ENCODE peak calls at places on chromosome 4, in four cellular contexts. One of them, this sample, is unnamed.
A peak's percentile ranks its signal among the peaks of the same experiment; 100 is the strongest.

GRCh38 chr4:114600672-114601071 is 2.1 kb downstream of the UGT8 start:
- DNase-seq in GM10248: no peak
- DNase-seq in body of pancreas: no peak
- DNase-seq in glutamatergic neuron: no peak
- DNase-seq in this sample: no peak

GRCh38 chr4:25865586-25865985 is 2.8 kb upstream of the SEL1L3 start:
- DNase-seq in GM10248: no peak
- DNase-seq in body of pancreas: peak; percentile 53
- DNase-seq in glutamatergic neuron: no peak
- DNase-seq in this sample: no peak

GRCh38 chr4:123547167-123547817 is 150.7 kb downstream of the SPRY1 start:
- DNase-seq in GM10248: no peak
- DNase-seq in body of pancreas: peak; percentile 92
- DNase-seq in glutamatergic neuron: peak; percentile 22
- DNase-seq in this sample: no peak

GRCh38 chr4:104066533-104066932 is 346.7 kb upstream of the TACR3 start:
- DNase-seq in GM10248: no peak
- DNase-seq in body of pancreas: no peak
- DNase-seq in glutamatergic neuron: no peak
- DNase-seq in this sample: no peak

GRCh38 chr4:55312491-55313101 is 33.4 kb upstream of the SRD5A3 start:
- DNase-seq in GM10248: no peak
- DNase-seq in body of pancreas: peak; percentile 59
- DNase-seq in glutamatergic neuron: no peak
- DNase-seq in this sample: no peak

GRCh38 chr4:120733054-120733453 is 189.5 kb downstream of the PRDM5 start:
- DNase-seq in GM10248: no peak
- DNase-seq in body of pancreas: no peak
- DNase-seq in glutamatergic neuron: no peak
- DNase-seq in this sample: no peak

GRCh38 chr4:13143234-13143633 is 340.9 kb downstream of the RAB28 start:
- DNase-seq in GM10248: no peak
- DNase-seq in body of pancreas: no peak
- DNase-seq in glutamatergic neuron: no peak
- DNase-seq in this sample: no peak

GRCh38 chr4:154329268-154329858 is 162.2 kb downstream of the DCHS2 start:
- DNase-seq in GM10248: peak; percentile 14
- DNase-seq in body of pancreas: no peak
- DNase-seq in glutamatergic neuron: no peak
- DNase-seq in this sample: peak; percentile 20

GRCh38 chr4:129929052-129929451 is 833.1 kb downstream of the C4orf33 start:
- DNase-seq in GM10248: no peak
- DNase-seq in body of pancreas: no peak
- DNase-seq in glutamatergic neuron: no peak
- DNase-seq in this sample: no peak

GRCh38 chr4:89829470-89830138 is 7.4 kb downstream of the SNCA start:
- DNase-seq in GM10248: peak; percentile 40
- DNase-seq in body of pancreas: no peak
- DNase-seq in glutamatergic neuron: no peak
- DNase-seq in this sample: peak; percentile 32

GRCh38 chr4:185774815-185775684 is 36.9 kb downstream of the SORBS2 start:
- DNase-seq in GM10248: no peak
- DNase-seq in body of pancreas: peak; percentile 70
- DNase-seq in glutamatergic neuron: no peak
- DNase-seq in this sample: no peak

GRCh38 chr4:2837904-2838496 is 5.6 kb upstream of the ADD1 start:
- DNase-seq in GM10248: no peak
- DNase-seq in body of pancreas: no peak
- DNase-seq in glutamatergic neuron: no peak
- DNase-seq in this sample: no peak

GRCh38 chr4:11483076-11483475 is 54.4 kb upstream of the HS3ST1 start:
- DNase-seq in GM10248: no peak
- DNase-seq in body of pancreas: no peak
- DNase-seq in glutamatergic neuron: no peak
- DNase-seq in this sample: no peak

GRCh38 chr4:4394644-4395043 is 7.7 kb downstream of the NSG1 start:
- DNase-seq in GM10248: no peak
- DNase-seq in body of pancreas: no peak
- DNase-seq in glutamatergic neuron: no peak
- DNase-seq in this sample: no peak

GRCh38 chr4:76867880-76868655 is 29.9 kb downstream of the SOWAHB start:
- DNase-seq in GM10248: no peak
- DNase-seq in body of pancreas: no peak
- DNase-seq in glutamatergic neuron: no peak
- DNase-seq in this sample: no peak

GRCh38 chr4:168421671-168422070 is 58.6 kb downstream of the DDX60L start:
- DNase-seq in GM10248: no peak
- DNase-seq in body of pancreas: no peak
- DNase-seq in glutamatergic neuron: no peak
- DNase-seq in this sample: no peak

GRCh38 chr4:185381794-185382193 is 13.9 kb downstream of the LRP2BP start:
- DNase-seq in GM10248: no peak
- DNase-seq in body of pancreas: no peak
- DNase-seq in glutamatergic neuron: no peak
- DNase-seq in this sample: no peak

GRCh38 chr4:14111730-14112171 is 484.2 kb upstream of the BOD1L1 start:
- DNase-seq in GM10248: no peak
- DNase-seq in body of pancreas: no peak
- DNase-seq in glutamatergic neuron: no peak
- DNase-seq in this sample: no peak

GRCh38 chr4:128583753-128584712 is 225.5 kb upstream of the JADE1 start:
- DNase-seq in GM10248: no peak
- DNase-seq in body of pancreas: peak; percentile 97
- DNase-seq in glutamatergic neuron: no peak
- DNase-seq in this sample: no peak

GRCh38 chr4:152448038-152448437 is 87.9 kb downstream of the FBXW7 start:
- DNase-seq in GM10248: no peak
- DNase-seq in body of pancreas: no peak
- DNase-seq in glutamatergic neuron: no peak
- DNase-seq in this sample: no peak

GRCh38 chr4:80875642-80876041 is 154.9 kb upstream of the BMP3 start:
- DNase-seq in GM10248: peak; percentile 48
- DNase-seq in body of pancreas: no peak
- DNase-seq in glutamatergic neuron: no peak
- DNase-seq in this sample: peak; percentile 49

GRCh38 chr4:3869661-3870566 is 103.7 kb downstream of the ADRA2C start:
- DNase-seq in GM10248: no peak
- DNase-seq in body of pancreas: no peak
- DNase-seq in glutamatergic neuron: peak; percentile 19
- DNase-seq in this sample: no peak

GRCh38 chr4:169795585-169795984 is 37.8 kb upstream of the HPF1 start:
- DNase-seq in GM10248: no peak
- DNase-seq in body of pancreas: no peak
- DNase-seq in glutamatergic neuron: no peak
- DNase-seq in this sample: no peak

DNA sequence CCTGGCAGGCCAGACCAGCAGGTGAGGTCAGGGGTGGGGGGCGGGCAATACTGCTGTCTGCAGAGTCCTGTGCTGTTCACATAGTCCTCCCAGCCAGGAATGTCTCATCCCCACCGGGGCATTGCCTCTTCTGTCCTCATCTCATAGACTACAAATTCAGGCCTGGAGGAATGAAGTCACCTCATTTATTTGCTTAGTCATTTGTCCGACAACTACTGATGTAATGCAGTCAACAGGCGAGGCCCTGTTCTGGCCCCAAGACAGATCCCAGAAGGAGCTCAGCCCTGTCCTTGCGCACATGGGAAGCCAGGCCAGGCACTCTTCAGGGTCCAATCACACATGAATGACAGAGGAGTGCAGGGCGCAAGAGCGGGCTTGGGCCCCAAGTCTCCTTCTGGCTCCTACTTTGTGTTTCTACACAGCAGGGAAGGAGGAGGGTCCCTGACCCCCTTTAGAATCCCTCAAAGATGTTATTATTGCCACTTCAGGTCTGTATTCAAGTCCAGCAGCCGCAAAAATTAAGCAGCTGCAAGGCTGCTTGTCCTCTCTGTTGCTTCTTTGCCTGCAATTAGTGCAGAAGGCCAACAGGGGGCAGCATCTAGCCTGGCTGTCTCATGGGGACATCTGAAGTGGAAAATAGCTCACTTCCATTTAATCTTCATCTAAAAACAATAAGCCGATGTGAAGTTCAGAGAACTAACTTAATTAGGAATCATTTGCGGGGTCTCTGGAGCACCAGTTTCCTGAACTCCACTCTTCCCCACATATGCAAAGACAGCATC is 15.2 kb upstream of the HMX1 start:
- DNase-seq in GM10248: no peak
- DNase-seq in body of pancreas: no peak
- DNase-seq in glutamatergic neuron: no peak
- DNase-seq in this sample: no peak
- TF ChIP-seq CTCF in GM10248: no peak
- TF ChIP-seq CTCF in body of pancreas: no peak
- TF ChIP-seq CTCF in glutamatergic neuron: peak; percentile 79
- TF ChIP-seq CTCF in this sample: no peak

DNA sequence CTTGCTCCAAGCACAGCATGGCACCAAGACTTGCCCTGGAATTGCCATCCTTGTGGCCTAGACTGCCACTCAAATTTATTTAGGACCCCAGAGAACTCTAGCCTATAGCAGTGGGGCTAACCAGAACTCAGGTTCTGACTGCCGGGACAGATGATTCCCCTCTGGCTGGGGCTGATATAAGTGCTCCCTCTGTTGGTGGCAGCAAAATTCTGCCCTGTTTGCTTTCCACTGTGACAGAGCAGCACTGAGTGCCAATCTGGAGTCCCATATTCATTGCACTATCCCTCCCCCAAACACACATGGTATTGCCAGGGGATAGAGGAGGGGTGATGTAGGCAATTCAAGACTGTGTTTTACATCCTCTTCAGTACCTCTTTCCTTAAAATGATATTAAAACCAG is 1081.9 kb downstream of the FAT4 start:
- DNase-seq in GM10248: no peak
- DNase-seq in body of pancreas: no peak
- DNase-seq in glutamatergic neuron: no peak
- DNase-seq in this sample: no peak
- TF ChIP-seq CTCF in GM10248: no peak
- TF ChIP-seq CTCF in body of pancreas: no peak
- TF ChIP-seq CTCF in glutamatergic neuron: no peak
- TF ChIP-seq CTCF in this sample: no peak

GRCh38 chr4:147570616-147571015 is 46.6 kb upstream of the TMEM184C start:
- DNase-seq in GM10248: no peak
- DNase-seq in body of pancreas: no peak
- DNase-seq in glutamatergic neuron: no peak
- DNase-seq in this sample: no peak
- TF ChIP-seq CTCF in GM10248: no peak
- TF ChIP-seq CTCF in body of pancreas: no peak
- TF ChIP-seq CTCF in glutamatergic neuron: no peak
- TF ChIP-seq CTCF in this sample: no peak

GRCh38 chr4:143025111-143025704 is 159.5 kb upstream of the USP38 start:
- DNase-seq in GM10248: no peak
- DNase-seq in body of pancreas: peak; percentile 22
- DNase-seq in glutamatergic neuron: no peak
- DNase-seq in this sample: no peak
- TF ChIP-seq CTCF in GM10248: peak; percentile 41
- TF ChIP-seq CTCF in body of pancreas: peak; percentile 18
- TF ChIP-seq CTCF in glutamatergic neuron: no peak
- TF ChIP-seq CTCF in this sample: peak; percentile 46